ENCODE peak calls at places on chromosomes 5 and 9, in eight cellular contexts. E, A, C, G, B, R, Z and W are unnamed samples.

GRCh38 chr5:133251296-133252132 is 199.7 kb downstream of the HSPA4 start:
- DNase-seq in E (no peak), A (no peak), C (no peak), G (no peak), B (no peak), R (no peak), Z (no peak), W (no peak)

GRCh38 chr9:76177924-76178323 is 216.3 kb downstream of the RFK start:
- DNase-seq in E (no peak), A (no peak), C (no peak), G (no peak), B (no peak), R (no peak), Z (no peak), W (no peak)

GRCh38 chr5:116068028-116068632 is 16.7 kb upstream of the COMMD10 start:
- DNase-seq in E (peak; percentile 45), A (no peak), C (no peak), G (no peak), B (peak; percentile 74), R (no peak), Z (no peak), W (peak; percentile 40)

GRCh38 chr9:83013261-83013610 is 49.7 kb downstream of the RASEF start:
- DNase-seq in E (peak; percentile 42), A (no peak), C (no peak), G (no peak), B (no peak), R (no peak), Z (no peak), W (no peak)

GRCh38 chr9:115653231-115653630 is 500.4 kb upstream of the PAPPA start:
- DNase-seq in E (peak; percentile 53), A (no peak), C (no peak), G (no peak), B (peak; percentile 54), R (no peak), Z (no peak), W (no peak)

GRCh38 chr9:113580041-113580953 is 116.8 kb downstream of the RGS3 start:
- DNase-seq in E (no peak), A (no peak), C (no peak), G (no peak), B (peak; percentile 71), R (peak; percentile 78), Z (peak; percentile 40), W (no peak)

GRCh38 chr5:114360816-114361723 is 800 bp upstream of the KCNN2 start:
- DNase-seq in E (no peak), A (peak; percentile 57), C (peak; percentile 89), G (no peak), B (no peak), R (peak; percentile 28), Z (no peak), W (peak; percentile 83)

GRCh38 chr5:52748590-52748989 is 39.1 kb upstream of the ITGA1 start:
- DNase-seq in E (no peak), A (no peak), C (no peak), G (no peak), B (no peak), R (no peak), Z (no peak), W (no peak)

GRCh38 chr9:34988218-34989055 is 1.1 kb upstream of the DNAJB5 start:
- DNase-seq in E (no peak), A (no peak), C (no peak), G (peak; percentile 26), B (no peak), R (peak; percentile 64), Z (no peak), W (no peak)

GRCh38 chr9:20394928-20395327 is 227.4 kb downstream of the MLLT3 start:
- DNase-seq in E (no peak), A (no peak), C (no peak), G (no peak), B (no peak), R (no peak), Z (no peak), W (no peak)

DNA sequence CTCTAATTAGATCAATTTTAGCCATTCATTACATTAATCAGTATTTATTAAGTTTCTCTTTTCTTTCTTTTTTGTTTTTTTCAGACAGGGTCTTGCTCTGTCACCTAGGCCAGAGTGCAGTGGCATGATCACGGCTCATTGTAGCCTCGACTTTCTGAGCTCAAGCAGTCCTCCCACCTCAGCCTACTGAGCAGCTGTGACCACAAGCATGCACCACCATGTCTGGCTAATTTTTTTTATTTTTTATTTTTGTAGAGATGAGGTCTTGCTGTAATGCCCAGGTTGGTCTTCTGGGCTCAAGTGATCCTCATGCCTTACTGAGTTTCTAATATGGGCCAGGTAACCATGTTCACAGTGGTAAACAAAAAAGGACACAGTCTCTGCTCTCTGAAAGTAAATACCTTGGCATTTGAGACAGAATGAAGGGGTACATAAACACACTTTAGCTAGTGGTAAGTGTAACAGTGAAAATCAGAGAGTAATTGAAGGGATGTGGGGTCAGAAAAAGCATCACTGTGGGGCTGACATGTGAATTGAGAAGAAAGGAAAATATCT is 336.3 kb downstream of the ADGRV1 start:
- DNase-seq in E (no peak), A (no peak), C (no peak), G (no peak), B (no peak), R (no peak), Z (no peak), W (no peak)
- TF ChIP-seq CTCF in E (no peak), A (no peak), C (no peak), G (no peak), B (no peak), R (no peak), Z (no peak), W (no peak)

GRCh38 chr5:92885950-92886349 is 695.1 kb downstream of the NR2F1-AS1 start:
- DNase-seq in E (no peak), A (no peak), C (peak; percentile 60), G (no peak), B (no peak), R (no peak), Z (no peak), W (no peak)
- TF ChIP-seq CTCF in E (no peak), A (no peak), C (peak; percentile 24), G (no peak), B (peak; percentile 12), R (peak; percentile 7), Z (no peak), W (no peak)

GRCh38 chr5:65815156-65815555 is 93.2 kb downstream of the NLN start:
- DNase-seq in E (no peak), A (no peak), C (no peak), G (no peak), B (peak; percentile 30), R (no peak), Z (no peak), W (no peak)
- TF ChIP-seq CTCF in E (no peak), A (no peak), C (no peak), G (no peak), B (no peak), R (no peak), Z (no peak), W (no peak)

GRCh38 chr5:173973614-173973969 is 15.4 kb upstream of the C5orf47 start:
- DNase-seq in E (no peak), A (no peak), C (peak; percentile 39), G (no peak), B (no peak), R (no peak), Z (no peak), W (no peak)

GRCh38 chr5:173971681-173972080 is 17.3 kb upstream of the C5orf47 start:
- DNase-seq in E (no peak), A (no peak), C (no peak), G (no peak), B (no peak), R (no peak), Z (no peak), W (peak; percentile 30)

GRCh38 chr5:173969167-173970049 is 19.6 kb upstream of the C5orf47 start:
- DNase-seq in E (peak; percentile 64), A (no peak), C (no peak), G (no peak), B (peak; percentile 63), R (no peak), Z (no peak), W (peak; percentile 20)

GRCh38 chr5:173972844-173973613 is 15.9 kb upstream of the C5orf47 start:
- DNase-seq in E (peak; percentile 76), A (peak; percentile 61), C (peak; percentile 89), G (peak; percentile 43), B (peak; percentile 89), R (peak; percentile 73), Z (peak; percentile 68), W (peak; percentile 89)

DNA sequence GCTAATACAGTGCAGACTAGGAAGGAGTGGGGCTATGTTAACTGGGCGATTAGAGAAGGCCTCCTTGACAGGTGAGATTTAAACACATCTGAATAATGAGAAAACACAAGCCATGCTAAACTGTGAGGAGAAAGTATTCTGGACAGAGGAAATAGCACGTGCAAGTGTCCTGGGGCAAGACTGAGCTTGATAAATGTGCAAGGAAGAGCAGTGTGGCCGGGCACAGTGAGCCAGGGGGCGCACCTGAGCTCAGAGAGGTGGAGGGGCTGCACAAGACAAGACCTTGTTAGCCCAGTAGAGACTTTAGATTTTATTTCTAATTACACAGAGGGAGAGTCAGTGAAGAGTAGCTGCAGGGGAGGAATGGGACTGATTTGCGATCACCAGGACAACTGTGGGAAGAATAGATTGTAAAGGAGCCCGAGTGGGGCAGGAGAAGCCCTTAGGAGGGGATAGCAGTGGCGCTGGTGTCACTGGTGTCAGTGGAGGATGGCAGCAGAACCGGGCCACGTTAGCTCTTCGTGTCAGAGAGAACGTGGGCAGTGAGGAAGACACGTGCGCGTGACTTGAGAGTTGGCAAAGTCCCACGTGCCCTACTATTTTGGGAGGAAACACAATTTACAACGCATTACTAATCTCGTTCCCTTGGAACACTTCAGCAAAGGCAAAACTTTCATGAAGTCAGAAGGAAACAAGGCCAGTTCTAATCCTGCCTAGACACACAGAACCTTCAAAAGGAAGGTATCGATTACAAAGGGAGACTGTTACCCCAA is 17.9 kb upstream of the C5orf47 start:
- DNase-seq in E (no peak), A (no peak), C (no peak), G (no peak), B (no peak), R (no peak), Z (no peak), W (peak; percentile 13)
- TF ChIP-seq CTCF in E (no peak), A (no peak), C (no peak), G (no peak), B (no peak), R (no peak), Z (no peak), W (no peak)

GRCh38 chr5:121954086-121954485 is 7.7 kb upstream of the SRFBP1 start:
- DNase-seq in E (no peak), A (no peak), C (no peak), G (no peak), B (no peak), R (no peak), Z (no peak), W (no peak)

GRCh38 chr5:121949885-121950284 is 11.9 kb upstream of the SRFBP1 start:
- DNase-seq in E (peak; percentile 35), A (no peak), C (peak; percentile 32), G (no peak), B (peak; percentile 71), R (no peak), Z (no peak), W (no peak)
- TF ChIP-seq CTCF in E (peak; percentile 58), A (peak; percentile 53), C (peak; percentile 17), G (peak; percentile 55), B (peak; percentile 58), R (peak; percentile 49), Z (peak; percentile 55), W (peak; percentile 59)

DNA sequence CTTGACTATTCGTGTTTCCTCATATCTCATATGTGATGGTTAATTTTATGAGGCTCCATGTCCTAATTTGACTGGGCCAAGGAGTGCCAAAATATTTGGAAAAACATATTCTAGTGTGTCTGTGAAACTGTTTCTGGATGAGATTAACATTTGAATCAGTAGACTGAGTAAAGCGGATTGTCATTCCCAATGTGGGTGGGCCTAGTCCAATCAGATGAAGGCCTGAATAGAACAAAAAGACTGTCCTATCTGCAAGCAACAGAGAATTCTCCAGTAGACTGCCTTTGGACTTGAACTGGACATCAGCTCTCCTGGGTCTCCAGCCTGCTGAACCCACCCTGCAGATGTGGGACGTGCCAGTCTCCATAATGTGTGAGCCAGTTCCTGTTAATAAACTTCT is 13.5 kb upstream of the SLCO4C1 start:
- DNase-seq in E (no peak), A (no peak), C (no peak), G (no peak), B (no peak), R (no peak), Z (no peak), W (no peak)
- TF ChIP-seq CTCF in E (no peak), A (no peak), C (no peak), G (no peak), B (no peak), R (no peak), Z (no peak), W (no peak)